ENCODE peak calls at places on chromosome 2, in seven cellular contexts. T is tibial nerve, W is fibroblast of lung, Z is GM20000, O is GM12878, N is anterior cingulate cortex, F is aorta. U is an unnamed sample.
A peak's percentile ranks its signal among the peaks of the same experiment; 100 is the strongest.

GRCh38 chr2:43224131-43224570 is 2.3 kb downstream of the ZFP36L2 start:
- DNase-seq in T (peak; percentile 38), W (peak; percentile 84), Z (peak; percentile 66), O (no peak), N (peak; percentile 43), F (peak; percentile 83), U (peak; percentile 72)

GRCh38 chr2:151437630-151438029 is 27.9 kb downstream of the RIF1 start:
- DNase-seq in T (no peak), W (peak; percentile 55), Z (peak; percentile 39), O (no peak), N (no peak), F (no peak), U (peak; percentile 61)

GRCh38 chr2:173571021-173571821 is 216.5 kb downstream of the CDCA7 start:
- DNase-seq in T (no peak), W (peak; percentile 73), Z (peak; percentile 25), O (no peak), N (no peak), F (no peak), U (peak; percentile 59)

GRCh38 chr2:146847846-146848245 is 997.0 kb upstream of the ACVR2A start:
- DNase-seq in T (no peak), W (peak; percentile 30), Z (no peak), O (no peak), N (no peak), F (no peak), U (peak; percentile 14)

GRCh38 chr2:217804338-217804737 is 198.5 kb downstream of the TNS1 start:
- DNase-seq in T (no peak), W (no peak), Z (no peak), O (no peak), N (no peak), F (peak; percentile 54), U (no peak)

GRCh38 chr2:172364261-172364660 is 63.1 kb upstream of the ITGA6 start:
- DNase-seq in T (no peak), W (no peak), Z (no peak), O (no peak), N (no peak), F (no peak), U (no peak)

GRCh38 chr2:236988690-236989639 is 96.7 kb upstream of the COPS8 start:
- DNase-seq in T (peak; percentile 80), W (peak; percentile 46), Z (no peak), O (no peak), N (no peak), F (peak; percentile 50), U (peak; percentile 48)

GRCh38 chr2:172836386-172837200 is 100.9 kb downstream of the RAPGEF4 start:
- DNase-seq in T (no peak), W (no peak), Z (no peak), O (no peak), N (no peak), F (no peak), U (peak; percentile 83)

GRCh38 chr2:36586672-36587071 is 11.3 kb downstream of the FEZ2 start:
- DNase-seq in T (no peak), W (no peak), Z (no peak), O (no peak), N (no peak), F (no peak), U (no peak)

GRCh38 chr2:105175231-105175630 is 66.3 kb upstream of the GPR45 start:
- DNase-seq in T (no peak), W (no peak), Z (no peak), O (no peak), N (no peak), F (no peak), U (no peak)

GRCh38 chr2:128379021-128380005 is 60.6 kb upstream of the HS6ST1 start:
- DNase-seq in T (peak; percentile 37), W (peak; percentile 87), Z (no peak), O (no peak), N (no peak), F (no peak), U (peak; percentile 99)

GRCh38 chr2:161238559-161239415 is 69.4 kb upstream of the PSMD14 start:
- DNase-seq in T (peak; percentile 28), W (peak; percentile 39), Z (peak; percentile 70), O (no peak), N (peak; percentile 76), F (peak; percentile 65), U (peak; percentile 62)

GRCh38 chr2:177174456-177174855 is 38.1 kb upstream of the HNRNPA3 start:
- DNase-seq in T (no peak), W (no peak), Z (no peak), O (no peak), N (no peak), F (no peak), U (no peak)

GRCh38 chr2:20231632-20232031 is 6.7 kb upstream of the SDC1 start:
- DNase-seq in T (no peak), W (no peak), Z (no peak), O (no peak), N (no peak), F (no peak), U (no peak)

GRCh38 chr2:84077504-84077903 is 381.6 kb downstream of the SUCLG1 start:
- DNase-seq in T (no peak), W (peak; percentile 0), Z (peak; percentile 4), O (no peak), N (no peak), F (no peak), U (no peak)

GRCh38 chr2:100902833-100903405 is 83.0 kb downstream of the NPAS2 start:
- DNase-seq in T (no peak), W (peak; percentile 90), Z (no peak), O (no peak), N (no peak), F (no peak), U (peak; percentile 96)

GRCh38 chr2:176471949-176472348 is 202.7 kb downstream of the MTX2 start:
- DNase-seq in T (no peak), W (no peak), Z (no peak), O (no peak), N (no peak), F (no peak), U (no peak)

GRCh38 chr2:182784777-182785176 is 68.7 kb downstream of the DNAJC10 start:
- DNase-seq in T (no peak), W (peak; percentile 66), Z (peak; percentile 6), O (no peak), N (no peak), F (no peak), U (peak; percentile 65)

GRCh38 chr2:44171018-44171417 is 2.3 kb downstream of the PPM1B start:
- DNase-seq in T (no peak), W (peak; percentile 39), Z (no peak), O (no peak), N (no peak), F (no peak), U (peak; percentile 29)

GRCh38 chr2:25903216-25903776 is 25.0 kb upstream of the ASXL2 start:
- DNase-seq in T (no peak), W (no peak), Z (no peak), O (no peak), N (no peak), F (no peak), U (no peak)

GRCh38 chr2:168948621-168949212 is 47.6 kb downstream of the G6PC2 start:
- DNase-seq in T (no peak), W (peak; percentile 5), Z (peak; percentile 5), O (no peak), N (no peak), F (no peak), U (peak; percentile 52)

GRCh38 chr2:726158-726557 is 49.0 kb upstream of the TMEM18 start:
- DNase-seq in T (no peak), W (no peak), Z (peak; percentile 69), O (peak; percentile 41), N (no peak), F (no peak), U (no peak)

GRCh38 chr2:98849113-98849512 is 86.9 kb downstream of the CRACDL start:
- DNase-seq in T (no peak), W (no peak), Z (no peak), O (no peak), N (no peak), F (no peak), U (peak; percentile 28)

GRCh38 chr2:75729861-75730260 is 19.1 kb upstream of the GCFC2 start:
- DNase-seq in T (no peak), W (peak; percentile 19), Z (no peak), O (no peak), N (no peak), F (no peak), U (no peak)

GRCh38 chr2:156340377-156340776 is 7.9 kb upstream of the NR4A2 start:
- DNase-seq in T (no peak), W (no peak), Z (no peak), O (no peak), N (no peak), F (no peak), U (no peak)

GRCh38 chr2:204487447-204488229 is 57.6 kb upstream of the PARD3B start:
- DNase-seq in T (no peak), W (peak; percentile 68), Z (no peak), O (no peak), N (no peak), F (no peak), U (no peak)

GRCh38 chr2:197705912-197706838 is 1.0 kb downstream of the MARS2 start:
- DNase-seq in T (no peak), W (peak; percentile 21), Z (peak; percentile 21), O (no peak), N (no peak), F (peak; percentile 42), U (peak; percentile 21)

GRCh38 chr2:132392211-132392610 is 24.4 kb upstream of the GPR39 start:
- DNase-seq in T (no peak), W (no peak), Z (no peak), O (no peak), N (no peak), F (no peak), U (no peak)

GRCh38 chr2:227127236-227127635 is 36.8 kb downstream of the COL4A4 start:
- DNase-seq in T (no peak), W (no peak), Z (no peak), O (no peak), N (no peak), F (no peak), U (no peak)

GRCh38 chr2:14082640-14083039 is 549.9 kb upstream of the LRATD1 start:
- DNase-seq in T (no peak), W (no peak), Z (no peak), O (no peak), N (no peak), F (no peak), U (no peak)

U was measured in cardiac fibroblast.